ENCODE peak calls at places on chromosomes 1 and 21, in six cellular contexts. One of them, this sample, is unnamed.

GRCh38 chr1:109091196-109092193 is 931 bp downstream of the TMEM167B start:
- DNase-seq in tibial nerve: no peak
- DNase-seq in sigmoid colon: no peak
- DNase-seq in stomach: no peak
- DNase-seq in upper lobe of left lung: no peak
- DNase-seq in transverse colon: peak
- DNase-seq in this sample: peak

GRCh38 chr1:221439734-221440436 is 302.0 kb downstream of the DUSP10 start:
- DNase-seq in sigmoid colon: no peak
- DNase-seq in stomach: no peak
- DNase-seq in transverse colon: no peak
- DNase-seq in tibial nerve: no peak
- DNase-seq in upper lobe of left lung: no peak
- DNase-seq in this sample: no peak

GRCh38 chr1:7235871-7236472 is 450.7 kb downstream of the CAMTA1 start:
- DNase-seq in upper lobe of left lung: peak
- DNase-seq in stomach: no peak
- DNase-seq in transverse colon: no peak
- DNase-seq in sigmoid colon: no peak
- DNase-seq in tibial nerve: no peak
- DNase-seq in this sample: no peak

GRCh38 chr1:72184099-72184695 is 98.1 kb downstream of the NEGR1 start:
- DNase-seq in transverse colon: no peak
- DNase-seq in upper lobe of left lung: no peak
- DNase-seq in sigmoid colon: no peak
- DNase-seq in tibial nerve: no peak
- DNase-seq in stomach: no peak
- DNase-seq in this sample: no peak

GRCh38 chr21:39182484-39183271 is 573 bp downstream of the PSMG1 start:
- DNase-seq in upper lobe of left lung: no peak
- DNase-seq in stomach: no peak
- DNase-seq in sigmoid colon: peak
- DNase-seq in tibial nerve: no peak
- DNase-seq in transverse colon: peak
- DNase-seq in this sample: peak

GRCh38 chr1:228923973-228924766 is 188.9 kb downstream of the RHOU start:
- DNase-seq in stomach: no peak
- DNase-seq in sigmoid colon: no peak
- DNase-seq in transverse colon: no peak
- DNase-seq in upper lobe of left lung: no peak
- DNase-seq in tibial nerve: no peak
- DNase-seq in this sample: no peak

GRCh38 chr1:29341936-29342335 is 105.6 kb downstream of the PTPRU start:
- DNase-seq in tibial nerve: no peak
- DNase-seq in sigmoid colon: no peak
- DNase-seq in transverse colon: no peak
- DNase-seq in stomach: no peak
- DNase-seq in upper lobe of left lung: no peak
- DNase-seq in this sample: no peak

GRCh38 chr1:92858564-92859399 is 26.9 kb downstream of the RPL5 start:
- DNase-seq in tibial nerve: no peak
- DNase-seq in transverse colon: peak
- DNase-seq in upper lobe of left lung: peak
- DNase-seq in sigmoid colon: peak
- DNase-seq in stomach: peak
- DNase-seq in this sample: no peak

GRCh38 chr1:76666499-76666898 is 200.8 kb upstream of the ST6GALNAC5 start:
- DNase-seq in tibial nerve: no peak
- DNase-seq in stomach: no peak
- DNase-seq in upper lobe of left lung: no peak
- DNase-seq in sigmoid colon: no peak
- DNase-seq in transverse colon: peak
- DNase-seq in this sample: no peak

GRCh38 chr1:114152211-114153050 is 1.2 kb downstream of the SYT6 start:
- DNase-seq in sigmoid colon: peak
- DNase-seq in transverse colon: peak
- DNase-seq in upper lobe of left lung: peak
- DNase-seq in stomach: peak
- DNase-seq in tibial nerve: no peak
- DNase-seq in this sample: peak

GRCh38 chr1:89724369-89725015 is 91.6 kb downstream of the LRRC8C start:
- DNase-seq in sigmoid colon: no peak
- DNase-seq in stomach: no peak
- DNase-seq in transverse colon: peak
- DNase-seq in upper lobe of left lung: peak
- DNase-seq in tibial nerve: no peak
- DNase-seq in this sample: no peak

GRCh38 chr1:246219508-246220030 is 287.5 kb downstream of the SMYD3 start:
- DNase-seq in stomach: no peak
- DNase-seq in upper lobe of left lung: no peak
- DNase-seq in tibial nerve: no peak
- DNase-seq in transverse colon: no peak
- DNase-seq in sigmoid colon: no peak
- DNase-seq in this sample: no peak

GRCh38 chr21:45559216-45560105 is 17.2 kb upstream of the SLC19A1 start:
- DNase-seq in upper lobe of left lung: peak
- DNase-seq in tibial nerve: peak
- DNase-seq in stomach: no peak
- DNase-seq in sigmoid colon: peak
- DNase-seq in transverse colon: no peak
- DNase-seq in this sample: no peak

GRCh38 chr1:246632584-246633168 is 66.4 kb downstream of the CNST start:
- DNase-seq in sigmoid colon: no peak
- DNase-seq in stomach: no peak
- DNase-seq in tibial nerve: no peak
- DNase-seq in upper lobe of left lung: no peak
- DNase-seq in transverse colon: no peak
- DNase-seq in this sample: no peak

GRCh38 chr21:35743571-35743970 is 316.8 kb downstream of the SETD4 start:
- DNase-seq in sigmoid colon: no peak
- DNase-seq in stomach: no peak
- DNase-seq in tibial nerve: no peak
- DNase-seq in transverse colon: no peak
- DNase-seq in upper lobe of left lung: no peak
- DNase-seq in this sample: no peak

GRCh38 chr21:17371470-17371869 is 141.4 kb upstream of the CXADR start:
- DNase-seq in upper lobe of left lung: no peak
- DNase-seq in tibial nerve: no peak
- DNase-seq in sigmoid colon: no peak
- DNase-seq in stomach: no peak
- DNase-seq in transverse colon: no peak
- DNase-seq in this sample: no peak

GRCh38 chr21:33203371-33203724 is 26.4 kb upstream of the IFNAR2 start:
- DNase-seq in upper lobe of left lung: no peak
- DNase-seq in stomach: no peak
- DNase-seq in sigmoid colon: no peak
- DNase-seq in transverse colon: no peak
- DNase-seq in tibial nerve: no peak
- DNase-seq in this sample: no peak

GRCh38 chr1:153945795-153946621 is 510 bp downstream of the DENND4B start:
- DNase-seq in transverse colon: peak
- DNase-seq in tibial nerve: peak
- DNase-seq in stomach: peak
- DNase-seq in upper lobe of left lung: peak
- DNase-seq in sigmoid colon: peak
- DNase-seq in this sample: peak

GRCh38 chr1:39105841-39106765 is 80.0 kb downstream of the NDUFS5 start:
- DNase-seq in tibial nerve: no peak
- DNase-seq in upper lobe of left lung: peak
- DNase-seq in stomach: peak
- DNase-seq in transverse colon: peak
- DNase-seq in sigmoid colon: peak
- DNase-seq in this sample: peak

GRCh38 chr21:32817206-32817605 is 45.7 kb upstream of the PAXBP1 start:
- DNase-seq in sigmoid colon: no peak
- DNase-seq in tibial nerve: no peak
- DNase-seq in upper lobe of left lung: no peak
- DNase-seq in transverse colon: peak
- DNase-seq in stomach: no peak
- DNase-seq in this sample: no peak

GRCh38 chr1:183590225-183591191 is at the start of gene NCF2:
- DNase-seq in upper lobe of left lung: peak
- DNase-seq in transverse colon: peak
- DNase-seq in tibial nerve: no peak
- DNase-seq in sigmoid colon: no peak
- DNase-seq in stomach: peak
- DNase-seq in this sample: no peak

GRCh38 chr1:180953291-180953747 is 40.6 kb downstream of the KIAA1614 start:
- DNase-seq in stomach: peak
- DNase-seq in transverse colon: peak
- DNase-seq in upper lobe of left lung: peak
- DNase-seq in sigmoid colon: peak
- DNase-seq in tibial nerve: no peak
- DNase-seq in this sample: no peak

GRCh38 chr1:92411511-92411910 is 75.2 kb downstream of the GFI1 start:
- DNase-seq in tibial nerve: no peak
- DNase-seq in upper lobe of left lung: no peak
- DNase-seq in stomach: no peak
- DNase-seq in sigmoid colon: no peak
- DNase-seq in transverse colon: peak
- DNase-seq in this sample: no peak

GRCh38 chr1:53725238-53725689 is 13.7 kb downstream of the GLIS1 start:
- DNase-seq in stomach: no peak
- DNase-seq in transverse colon: no peak
- DNase-seq in upper lobe of left lung: no peak
- DNase-seq in sigmoid colon: no peak
- DNase-seq in tibial nerve: no peak
- DNase-seq in this sample: no peak

GRCh38 chr1:59903136-59903754 is 23.3 kb downstream of the CYP2J2 start:
- DNase-seq in tibial nerve: no peak
- DNase-seq in sigmoid colon: no peak
- DNase-seq in transverse colon: no peak
- DNase-seq in stomach: no peak
- DNase-seq in upper lobe of left lung: peak
- DNase-seq in this sample: no peak

GRCh38 chr1:59340411-59341307 is 43.8 kb downstream of the FGGY start:
- DNase-seq in upper lobe of left lung: no peak
- DNase-seq in stomach: no peak
- DNase-seq in tibial nerve: no peak
- DNase-seq in sigmoid colon: no peak
- DNase-seq in transverse colon: no peak
- DNase-seq in this sample: no peak

GRCh38 chr21:45386728-45387371 is 18.1 kb upstream of the COL18A1 start:
- DNase-seq in stomach: no peak
- DNase-seq in sigmoid colon: peak
- DNase-seq in tibial nerve: no peak
- DNase-seq in upper lobe of left lung: no peak
- DNase-seq in transverse colon: no peak
- DNase-seq in this sample: peak

GRCh38 chr1:234315588-234315987 is 57.7 kb upstream of the COA6 start:
- DNase-seq in upper lobe of left lung: no peak
- DNase-seq in stomach: no peak
- DNase-seq in tibial nerve: no peak
- DNase-seq in sigmoid colon: no peak
- DNase-seq in transverse colon: no peak
- DNase-seq in this sample: no peak

DNA sequence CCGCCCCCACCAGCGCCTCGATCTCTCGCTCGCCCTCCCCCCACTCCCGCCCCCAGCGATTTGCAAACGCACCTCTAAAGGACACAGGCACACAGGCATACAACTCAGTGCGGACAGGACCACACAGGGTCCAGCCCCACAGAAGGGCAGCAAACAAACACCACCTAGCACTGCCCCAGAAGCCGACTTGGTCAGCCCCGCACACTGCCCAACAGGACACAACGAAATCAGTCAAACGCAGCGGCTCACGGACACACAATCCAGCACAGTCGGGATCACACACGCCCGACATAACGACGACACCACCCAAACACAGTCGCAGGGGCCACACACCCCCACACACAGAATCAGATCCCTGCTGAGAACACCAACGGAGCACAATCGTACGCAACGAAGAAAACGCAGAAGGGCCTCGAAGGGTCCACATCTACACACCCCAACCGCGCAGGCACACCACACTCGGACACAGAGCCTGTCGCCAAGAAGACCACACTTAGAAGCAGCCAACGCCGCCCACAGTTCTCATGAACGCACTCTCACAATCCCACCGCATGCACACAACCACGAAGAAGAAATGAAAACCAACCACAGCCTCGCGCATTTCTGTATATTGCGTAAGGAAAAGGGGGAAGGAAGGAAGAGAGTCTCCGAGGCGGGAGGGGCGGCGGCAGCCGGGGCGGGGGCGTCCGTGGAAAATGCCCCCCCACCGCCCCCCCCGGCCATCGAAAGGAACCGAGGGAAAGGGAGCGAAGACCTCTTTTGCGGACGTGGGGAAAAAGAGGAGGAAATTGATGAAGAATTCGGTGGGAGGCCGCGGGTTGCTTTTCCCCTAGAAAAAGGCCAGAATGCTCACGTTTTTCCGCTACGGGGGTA is 475 bp downstream of the TAL1 start:
- DNase-seq in tibial nerve: no peak
- DNase-seq in upper lobe of left lung: peak
- DNase-seq in sigmoid colon: no peak
- DNase-seq in stomach: no peak
- DNase-seq in transverse colon: no peak
- DNase-seq in this sample: no peak
- TF ChIP-seq POLR2A in tibial nerve: no peak
- TF ChIP-seq POLR2A in upper lobe of left lung: no peak
- TF ChIP-seq POLR2A in sigmoid colon: no peak
- TF ChIP-seq POLR2A in stomach: no peak
- TF ChIP-seq POLR2A in transverse colon: peak
- TF ChIP-seq POLR2A in this sample: no peak

GRCh38 chr1:237470712-237471310 is 419.9 kb downstream of the ZP4 start:
- DNase-seq in stomach: peak
- DNase-seq in upper lobe of left lung: no peak
- DNase-seq in sigmoid colon: no peak
- DNase-seq in transverse colon: no peak
- DNase-seq in tibial nerve: no peak
- DNase-seq in this sample: no peak

GRCh38 chr1:237467320-237467719 is 423.4 kb downstream of the ZP4 start:
- DNase-seq in tibial nerve: no peak
- DNase-seq in sigmoid colon: no peak
- DNase-seq in stomach: no peak
- DNase-seq in transverse colon: no peak
- DNase-seq in upper lobe of left lung: no peak
- DNase-seq in this sample: no peak

GRCh38 chr1:237473896-237474295 is 416.8 kb downstream of the ZP4 start:
- DNase-seq in stomach: no peak
- DNase-seq in transverse colon: no peak
- DNase-seq in sigmoid colon: no peak
- DNase-seq in upper lobe of left lung: no peak
- DNase-seq in tibial nerve: no peak
- DNase-seq in this sample: no peak

GRCh38 chr1:237471377-237471776 is 419.3 kb downstream of the ZP4 start:
- DNase-seq in sigmoid colon: no peak
- DNase-seq in upper lobe of left lung: no peak
- DNase-seq in tibial nerve: no peak
- DNase-seq in stomach: no peak
- DNase-seq in transverse colon: no peak
- DNase-seq in this sample: no peak
- TF ChIP-seq EP300 in sigmoid colon: no peak
- TF ChIP-seq EP300 in upper lobe of left lung: no peak
- TF ChIP-seq EP300 in tibial nerve: no peak
- TF ChIP-seq EP300 in stomach: no peak
- TF ChIP-seq EP300 in transverse colon: no peak
- TF ChIP-seq EP300 in this sample: no peak

GRCh38 chr1:19643113-19643512 is 998 bp upstream of the NBL1 start:
- DNase-seq in upper lobe of left lung: no peak
- DNase-seq in transverse colon: peak
- DNase-seq in sigmoid colon: peak
- DNase-seq in stomach: peak
- DNase-seq in tibial nerve: no peak
- DNase-seq in this sample: peak
- TF ChIP-seq CTCF in upper lobe of left lung: no peak
- TF ChIP-seq CTCF in transverse colon: peak
- TF ChIP-seq CTCF in sigmoid colon: no peak
- TF ChIP-seq CTCF in stomach: no peak
- TF ChIP-seq CTCF in tibial nerve: no peak
- TF ChIP-seq CTCF in this sample: no peak

GRCh38 chr1:115409097-115409852 is 71.2 kb upstream of the NGF start:
- DNase-seq in tibial nerve: no peak
- DNase-seq in transverse colon: no peak
- DNase-seq in upper lobe of left lung: no peak
- DNase-seq in sigmoid colon: no peak
- DNase-seq in stomach: no peak
- DNase-seq in this sample: no peak
- TF ChIP-seq POLR2A in tibial nerve: no peak
- TF ChIP-seq POLR2A in transverse colon: no peak
- TF ChIP-seq POLR2A in upper lobe of left lung: no peak
- TF ChIP-seq POLR2A in sigmoid colon: no peak
- TF ChIP-seq POLR2A in stomach: no peak
- TF ChIP-seq POLR2A in this sample: no peak